ENCODE peak calls at places on chromosome 22, in eight cellular contexts. K is endothelial cell of umbilical vein, U is transverse colon, G is IMR-90, V is ovary, Q is stomach, F is uterus, L is H54. P is an unnamed sample.

GRCh38 chr22:17999851-18000250 is 24.5 kb downstream of the MICAL3 start:
- DNase-seq in K (no peak), U (no peak), G (no peak), V (no peak), Q (no peak), F (no peak), L (no peak), P (no peak)

GRCh38 chr22:42946551-42947198 is 68.3 kb downstream of the PACSIN2 start:
- DNase-seq in K (no peak), U (no peak), G (no peak), V (no peak), Q (no peak), F (no peak), L (no peak), P (no peak)

GRCh38 chr22:39244496-39245129 is at the start of gene PDGFB:
- DNase-seq in K (peak), U (peak), G (no peak), V (no peak), Q (peak), F (no peak), L (no peak), P (no peak)

GRCh38 chr22:25624486-25624885 is 60.0 kb downstream of the GRK3 start:
- DNase-seq in K (no peak), U (no peak), G (no peak), V (no peak), Q (no peak), F (no peak), L (no peak), P (no peak)

GRCh38 chr22:25122136-25122764 is 77.4 kb upstream of the CRYBB3 start:
- DNase-seq in K (no peak), U (no peak), G (no peak), V (no peak), Q (no peak), F (no peak), L (no peak), P (no peak)

GRCh38 chr22:22171357-22172218 is 73.0 kb upstream of the VPREB1 start:
- DNase-seq in K (no peak), U (no peak), G (no peak), V (no peak), Q (no peak), F (no peak), L (no peak), P (peak)

GRCh38 chr22:47146941-47147340 is 384.5 kb downstream of the TBC1D22A start:
- DNase-seq in K (no peak), U (no peak), G (no peak), V (no peak), Q (no peak), F (no peak), L (no peak), P (no peak)

GRCh38 chr22:39723899-39724351 is 153.4 kb downstream of the CACNA1I start:
- DNase-seq in K (no peak), U (no peak), G (peak), V (no peak), Q (peak), F (no peak), L (peak), P (peak)

GRCh38 chr22:27113211-27114030 is 456.0 kb downstream of the MIAT start:
- DNase-seq in K (peak), U (peak), G (peak), V (no peak), Q (peak), F (peak), L (peak), P (no peak)

GRCh38 chr22:44957267-44957905 is 52.4 kb downstream of the PHF21B start:
- DNase-seq in K (no peak), U (no peak), G (peak), V (no peak), Q (no peak), F (no peak), L (no peak), P (no peak)

GRCh38 chr22:46088541-46089311 is 61.6 kb upstream of the PPARA start:
- DNase-seq in K (peak), U (no peak), G (peak), V (peak), Q (peak), F (peak), L (no peak), P (no peak)

GRCh38 chr22:45008853-45009751 is 703 bp downstream of the PHF21B start:
- DNase-seq in K (no peak), U (no peak), G (no peak), V (peak), Q (no peak), F (peak), L (no peak), P (no peak)

GRCh38 chr22:21642584-21643448 is 714 bp downstream of the SDF2L1 start:
- DNase-seq in K (peak), U (peak), G (peak), V (no peak), Q (peak), F (no peak), L (no peak), P (peak)

GRCh38 chr22:25497269-25497668 is 67.2 kb upstream of the GRK3 start:
- DNase-seq in K (peak), U (no peak), G (peak), V (no peak), Q (no peak), F (no peak), L (no peak), P (no peak)

DNA sequence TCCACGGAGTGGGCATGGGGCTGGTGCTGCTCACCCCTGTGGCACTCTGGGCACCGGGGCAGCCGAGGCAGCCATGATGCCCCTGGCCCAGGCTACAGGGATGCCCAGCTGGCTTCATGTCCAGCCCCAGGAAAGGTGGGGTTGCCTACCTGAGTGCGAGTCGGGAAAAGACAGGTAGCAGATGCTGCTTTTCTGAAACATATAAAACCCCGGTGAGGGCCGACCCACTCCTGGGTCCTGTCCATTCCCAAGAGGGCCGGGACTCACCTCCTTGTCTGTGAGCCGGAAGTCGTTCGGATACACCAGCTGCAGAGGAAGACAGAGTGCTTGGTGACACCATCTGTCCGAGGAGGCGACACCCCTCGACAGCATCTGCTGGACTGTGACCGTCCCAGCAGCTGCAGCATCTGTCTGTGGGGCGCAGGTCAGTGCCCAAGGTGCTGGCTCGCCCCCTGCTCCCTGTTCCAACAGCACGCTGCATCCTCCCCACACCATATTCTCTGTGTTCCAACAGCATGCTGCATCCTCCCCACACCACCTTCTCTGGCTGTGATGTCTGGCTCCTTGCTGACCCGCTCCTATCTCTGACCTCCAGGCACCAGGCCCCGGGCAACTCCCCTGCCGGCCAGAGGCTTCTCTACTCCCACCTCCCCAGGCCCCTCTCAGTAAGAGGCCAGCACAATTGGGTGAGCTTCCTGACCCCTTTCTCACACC is 8.0 kb downstream of the DENND6B start:
- DNase-seq in K (no peak), U (no peak), G (no peak), V (no peak), Q (no peak), F (no peak), L (no peak), P (no peak)
- TF ChIP-seq POLR2A in K (no peak), U (no peak), G (no peak), V (no peak), Q (no peak), F (no peak), L (no peak), P (no peak)

GRCh38 chr22:41092023-41092817 is at the start of gene EP300:
- DNase-seq in K (peak), U (peak), G (peak), V (peak), Q (peak), F (peak), L (peak), P (peak)

GRCh38 chr22:41091139-41092022 is 1.0 kb upstream of the EP300 start:
- DNase-seq in K (peak), U (peak), G (peak), V (peak), Q (peak), F (peak), L (peak), P (peak)

GRCh38 chr22:41096391-41096790 is 4.0 kb downstream of the EP300 start:
- DNase-seq in K (no peak), U (no peak), G (no peak), V (no peak), Q (no peak), F (no peak), L (no peak), P (no peak)

GRCh38 chr22:41094036-41094435 is 1.6 kb downstream of the EP300 start:
- DNase-seq in K (peak), U (peak), G (peak), V (no peak), Q (no peak), F (no peak), L (peak), P (peak)

GRCh38 chr22:41092847-41093371 is 517 bp downstream of the EP300 start:
- DNase-seq in K (peak), U (peak), G (peak), V (no peak), Q (peak), F (no peak), L (peak), P (peak)
- TF ChIP-seq POLR2A in K (no peak), U (no peak), G (no peak), V (no peak), Q (no peak), F (no peak), L (no peak), P (no peak)

DNA sequence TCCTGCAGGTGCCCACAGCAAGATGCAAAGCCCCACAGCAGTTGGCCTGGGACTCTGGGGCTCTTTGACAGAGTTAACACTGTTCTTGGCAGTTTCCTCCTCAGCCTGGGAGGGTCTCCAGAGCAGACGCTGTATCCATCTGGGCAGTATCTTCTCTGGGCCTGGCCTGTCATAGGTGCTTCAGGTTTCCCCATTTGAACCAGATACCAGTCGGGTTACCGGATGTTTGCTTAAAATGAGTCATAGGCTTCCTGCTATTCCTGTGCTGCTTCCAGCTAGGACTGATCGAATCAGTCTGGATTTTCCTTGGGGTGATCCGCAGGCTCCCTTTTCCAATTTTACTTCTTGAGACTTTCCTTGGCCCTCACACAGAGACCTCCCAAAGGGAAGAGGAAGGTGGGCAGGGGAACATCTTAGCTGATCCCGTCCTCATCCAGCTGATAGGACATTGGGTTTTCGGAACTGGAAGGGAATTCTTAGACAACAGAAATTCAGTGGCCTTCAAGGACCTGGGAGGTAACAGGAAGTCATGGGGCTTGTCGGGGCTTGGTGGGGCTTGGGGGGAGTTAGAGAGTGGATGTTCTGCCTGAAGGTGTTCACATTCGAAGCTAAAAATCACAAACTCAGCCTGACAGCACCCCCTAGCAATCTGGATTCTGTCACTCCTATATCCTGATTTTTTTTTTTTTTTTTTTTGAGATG is 2.4 kb upstream of the RANGAP1 start:
- DNase-seq in K (peak), U (peak), G (peak), V (no peak), Q (peak), F (no peak), L (no peak), P (no peak)
- TF ChIP-seq POLR2A in K (no peak), U (peak), G (no peak), V (no peak), Q (no peak), F (no peak), L (no peak), P (no peak)

GRCh38 chr22:30421695-30422480 is 3.7 kb upstream of the MTFP1 start:
- DNase-seq in K (peak), U (no peak), G (no peak), V (no peak), Q (no peak), F (no peak), L (no peak), P (peak)
- TF ChIP-seq POLR2A in K (no peak), U (peak), G (peak), V (no peak), Q (no peak), F (no peak), L (no peak), P (peak)

GRCh38 chr22:20579273-20580120 is 72.1 kb downstream of the MED15 start:
- DNase-seq in K (no peak), U (no peak), G (no peak), V (no peak), Q (no peak), F (no peak), L (no peak), P (no peak)

GRCh38 chr22:20578192-20578591 is 70.8 kb downstream of the MED15 start:
- DNase-seq in K (no peak), U (no peak), G (no peak), V (no peak), Q (peak), F (no peak), L (no peak), P (no peak)

GRCh38 chr22:20580179-20580578 is 72.8 kb downstream of the MED15 start:
- DNase-seq in K (no peak), U (no peak), G (no peak), V (no peak), Q (no peak), F (no peak), L (no peak), P (peak)

GRCh38 chr22:20577549-20577975 is 70.2 kb downstream of the MED15 start:
- DNase-seq in K (no peak), U (no peak), G (no peak), V (no peak), Q (no peak), F (no peak), L (no peak), P (peak)

DNA sequence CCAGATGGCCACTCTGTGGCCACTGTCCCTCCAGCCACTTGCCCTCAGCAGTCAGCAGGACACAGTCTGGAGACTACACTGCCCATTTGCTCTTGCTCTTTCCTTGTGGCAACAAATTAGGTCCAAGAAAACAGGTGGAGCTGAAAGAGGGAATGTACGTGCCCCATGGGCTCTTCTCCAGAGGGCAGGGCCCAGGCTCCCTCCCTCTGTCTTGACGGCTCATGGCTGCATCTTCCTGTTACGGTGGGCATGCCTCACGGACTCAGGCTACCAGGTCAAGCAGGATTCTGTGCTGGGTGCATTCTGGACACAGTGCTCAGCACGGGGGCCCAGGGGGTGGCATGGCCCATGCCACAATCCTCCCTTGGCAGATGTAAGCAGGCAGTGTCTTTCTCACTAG is 71.3 kb downstream of the MED15 start:
- DNase-seq in K (no peak), U (no peak), G (no peak), V (no peak), Q (no peak), F (no peak), L (no peak), P (no peak)
- TF ChIP-seq POLR2A in K (no peak), U (no peak), G (no peak), V (no peak), Q (no peak), F (no peak), L (no peak), P (no peak)

GRCh38 chr22:41907436-41908401 is 7.2 kb downstream of the SHISA8 start:
- DNase-seq in K (no peak), U (no peak), G (peak), V (no peak), Q (no peak), F (no peak), L (peak), P (no peak)
- TF ChIP-seq POLR2A in K (no peak), U (no peak), G (no peak), V (no peak), Q (no peak), F (no peak), L (no peak), P (no peak)

DNA sequence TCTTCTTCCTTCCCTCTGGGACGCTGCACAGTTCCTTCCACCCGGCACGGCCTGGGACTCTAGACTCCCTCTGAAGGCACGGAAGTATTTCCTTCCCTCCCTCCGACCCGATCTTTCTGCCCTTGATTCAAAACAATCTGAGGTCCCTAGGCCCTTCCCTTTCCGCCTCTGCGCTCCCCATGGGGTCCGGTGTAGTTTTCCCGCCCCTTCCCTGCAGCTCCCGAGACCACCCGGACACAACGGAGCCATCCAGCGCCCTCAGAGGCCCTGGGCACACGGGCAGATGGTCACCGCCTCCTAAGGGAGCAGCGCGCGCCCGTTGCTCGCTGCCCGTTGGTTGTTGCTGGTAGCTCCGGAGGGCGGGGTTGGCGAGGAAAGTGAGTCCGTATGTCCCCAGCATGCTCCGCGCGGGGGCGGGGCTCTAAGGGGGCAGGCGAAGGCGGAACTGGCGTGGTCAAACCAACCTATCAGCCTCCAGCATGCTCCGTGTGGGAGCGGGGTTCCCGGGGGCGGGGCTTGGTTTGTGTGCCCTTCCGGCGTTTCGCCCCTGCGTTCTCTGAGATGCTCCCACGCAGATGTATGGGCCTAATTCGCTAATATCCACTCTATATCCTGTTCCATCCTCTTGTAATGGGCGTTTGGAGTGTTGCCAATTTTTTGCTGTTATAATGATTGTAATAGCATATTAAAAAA is 19.6 kb downstream of the MIF start:
- DNase-seq in K (peak), U (peak), G (peak), V (peak), Q (peak), F (peak), L (peak), P (peak)
- TF ChIP-seq POLR2A in K (peak), U (peak), G (peak), V (peak), Q (no peak), F (peak), L (peak), P (peak)

GRCh38 chr22:32801436-32802290 is at the start of gene TIMP3:
- DNase-seq in K (no peak), U (peak), G (peak), V (peak), Q (peak), F (peak), L (no peak), P (peak)
- TF ChIP-seq POLR2A in K (no peak), U (peak), G (peak), V (peak), Q (no peak), F (peak), L (peak), P (peak)

P was measured in erythroblast.